ENCODE peak calls at places on chromosomes 2 and 18, in four cellular contexts. C is fibroblast of villous mesenchyme, J is tibial nerve, T is keratinocyte. R is an unnamed sample.

GRCh38 chr2:107412209-107412904 is 414.3 kb upstream of the RGPD4 start:
- DNase-seq in C (peak), J (no peak), T (no peak), R (no peak)

GRCh38 chr2:54657664-54658083 is 65.8 kb upstream of the EML6 start:
- DNase-seq in C (peak), J (peak), T (no peak), R (peak)

GRCh38 chr2:128373346-128374000 is 54.8 kb upstream of the HS6ST1 start:
- DNase-seq in C (no peak), J (no peak), T (peak), R (no peak)

GRCh38 chr18:5546660-5547059 is 2.9 kb upstream of the EPB41L3 start:
- DNase-seq in C (peak), J (no peak), T (no peak), R (peak)

GRCh38 chr2:3741867-3742602 is 38.7 kb downstream of the DCDC2C start:
- DNase-seq in C (no peak), J (no peak), T (no peak), R (no peak)

GRCh38 chr2:144364988-144365738 is 154.8 kb downstream of the ZEB2 start:
- DNase-seq in C (no peak), J (no peak), T (no peak), R (no peak)

GRCh38 chr2:172087780-172088244 is 2.5 kb downstream of the DLX1 start:
- DNase-seq in C (no peak), J (no peak), T (no peak), R (peak)

GRCh38 chr2:45839388-45840251 is 188.1 kb downstream of the PRKCE start:
- DNase-seq in C (peak), J (no peak), T (no peak), R (no peak)

GRCh38 chr2:171550613-171551012 is 28.3 kb downstream of the CYBRD1 start:
- DNase-seq in C (no peak), J (no peak), T (no peak), R (no peak)

GRCh38 chr2:163610817-163611556 is 124.8 kb downstream of the FIGN start:
- DNase-seq in C (no peak), J (no peak), T (no peak), R (peak)
- TF ChIP-seq CTCF in C (peak), J (no peak), T (peak), R (no peak)

GRCh38 chr2:20103514-20103913 is 52.1 kb upstream of the LAPTM4A start:
- DNase-seq in C (peak), J (no peak), T (no peak), R (no peak)
- TF ChIP-seq CTCF in C (peak), J (no peak), T (no peak), R (no peak)

GRCh38 chr2:150911766-150912280 is 349.8 kb downstream of the RBM43 start:
- DNase-seq in C (peak), J (peak), T (no peak), R (no peak)
- TF ChIP-seq CTCF in C (peak), J (peak), T (peak), R (no peak)

GRCh38 chr2:16487686-16488085 is 177.9 kb downstream of the CYRIA start:
- DNase-seq in C (peak), J (no peak), T (no peak), R (no peak)
- TF ChIP-seq CTCF in C (peak), J (peak), T (peak), R (peak)

R was measured in glutamatergic neuron.